ENCODE peak calls at places on chromosome 14, in eight cellular contexts. W is HAP-1; B is effector memory CD4-positive, alpha-beta T cell; O is pancreas; A is MM.1S; L is body of pancreas; G is HepG2; X is adrenal gland. Q is an unnamed sample. For H3K4me1, the result is how much of the 10 kb centered on the place peaks cover.

GRCh38 chr14:51119411-51120051 is 24.6 kb upstream of the TRIM9 start:
- DNase-seq in A (no peak), G (no peak), O (no peak), L (no peak), X (no peak), B (no peak), W (no peak), Q (no peak)

GRCh38 chr14:102182901-102183619 is 43.4 kb downstream of the WDR20 start:
- DNase-seq in B (no peak), G (no peak), W (no peak), L (no peak), X (no peak), A (no peak), O (no peak), Q (no peak)

GRCh38 chr14:79659995-79660975 is 551.0 kb downstream of the DIO2 start:
- DNase-seq in L (no peak), B (no peak), G (no peak), W (no peak), O (no peak), X (no peak), A (no peak), Q (no peak)

GRCh38 chr14:73339846-73340565 is 102.7 kb downstream of the PAPLN start:
- DNase-seq in B (no peak), W (no peak), L (no peak), O (no peak), A (no peak), G (no peak), X (no peak), Q (no peak)

GRCh38 chr14:49033131-49033530 is 553.0 kb downstream of the RPS29 start:
- DNase-seq in G (no peak), X (no peak), O (no peak), W (no peak), B (no peak), L (no peak), A (no peak), Q (no peak)

GRCh38 chr14:59541731-59542130 is 34.9 kb downstream of the CCDC175 start:
- DNase-seq in B (no peak), W (no peak), L (no peak), A (no peak), X (no peak), O (no peak), G (no peak), Q (no peak)

GRCh38 chr14:101115652-101116051 is 212.1 kb upstream of the RTL1 start:
- DNase-seq in B (no peak), O (no peak), X (no peak), L (no peak), G (no peak), A (no peak), W (no peak), Q (no peak)

GRCh38 chr14:79510659-79511058 is 700.6 kb downstream of the DIO2 start:
- DNase-seq in W (no peak), X (no peak), G (no peak), O (no peak), B (no peak), A (no peak), L (no peak), Q (no peak)

GRCh38 chr14:102916347-102917055 is 6.0 kb upstream of the AMN start:
- DNase-seq in O (no peak), L (no peak), A (no peak), X (no peak), B (no peak), G (no peak), W (no peak), Q (no peak)

GRCh38 chr14:102683399-102684275 is 91.2 kb downstream of the RCOR1 start:
- DNase-seq in L (peak), O (peak), X (no peak), A (no peak), G (peak), W (no peak), B (no peak), Q (no peak)

GRCh38 chr14:76948976-76949375 is 79.5 kb downstream of the IRF2BPL start:
- DNase-seq in X (no peak), L (no peak), G (no peak), W (no peak), B (no peak), A (no peak), O (no peak), Q (no peak)

GRCh38 chr14:76950043-76951020 is 78.2 kb downstream of the IRF2BPL start:
- DNase-seq in W (peak), O (no peak), G (no peak), X (peak), B (no peak), A (no peak), L (peak), Q (no peak)

GRCh38 chr14:76948213-76948947 is 80.1 kb downstream of the IRF2BPL start:
- DNase-seq in W (no peak), G (peak), B (no peak), L (peak), O (no peak), A (no peak), X (no peak), Q (no peak)

GRCh38 chr14:76953196-76953945 is 75.1 kb downstream of the IRF2BPL start:
- DNase-seq in A (no peak), O (peak), L (peak), B (no peak), G (peak), X (peak), W (no peak), Q (peak)

GRCh38 chr14:76951149-76951548 is 77.4 kb downstream of the IRF2BPL start:
- DNase-seq in B (no peak), X (no peak), G (no peak), L (no peak), O (no peak), A (no peak), W (no peak), Q (no peak)
- H3K4me1 ChIP-seq in B (under half), X (half or more), G (half or more), L (half or more), O (half or more), A (under half), W (half or more), Q (half or more)

GRCh38 chr14:104678901-104679705 is 10.3 kb upstream of the INF2 start:
- DNase-seq in A (no peak), X (no peak), L (no peak), B (no peak), O (no peak), W (no peak), G (no peak), Q (no peak)

GRCh38 chr14:104676694-104677505 is 12.5 kb upstream of the INF2 start:
- DNase-seq in W (no peak), L (no peak), A (no peak), G (peak), B (no peak), O (no peak), X (peak), Q (no peak)

GRCh38 chr14:104677506-104678332 is 11.7 kb upstream of the INF2 start:
- DNase-seq in W (peak), G (no peak), X (peak), L (peak), B (peak), O (peak), A (no peak), Q (peak)

GRCh38 chr14:104680056-104680805 is 9.2 kb upstream of the INF2 start:
- DNase-seq in O (peak), G (no peak), X (peak), L (peak), B (no peak), W (no peak), A (no peak), Q (no peak)

GRCh38 chr14:104678346-104678745 is 11.1 kb upstream of the INF2 start:
- DNase-seq in X (no peak), W (peak), O (no peak), L (no peak), A (no peak), G (no peak), B (no peak), Q (no peak)
- H3K4me1 ChIP-seq in X (under half), W (under half), O (under half), L (under half), A (under half), G (half or more), B (under half), Q (under half)

GRCh38 chr14:95188372-95188771 is 31.0 kb upstream of the DICER1 start:
- DNase-seq in G (no peak), W (no peak), B (no peak), O (no peak), A (no peak), X (no peak), L (no peak), Q (no peak)
- H3K4me1 ChIP-seq in G (under half), W (under half), B (under half), O (under half), A (under half), X (under half), L (under half), Q (under half)

DNA sequence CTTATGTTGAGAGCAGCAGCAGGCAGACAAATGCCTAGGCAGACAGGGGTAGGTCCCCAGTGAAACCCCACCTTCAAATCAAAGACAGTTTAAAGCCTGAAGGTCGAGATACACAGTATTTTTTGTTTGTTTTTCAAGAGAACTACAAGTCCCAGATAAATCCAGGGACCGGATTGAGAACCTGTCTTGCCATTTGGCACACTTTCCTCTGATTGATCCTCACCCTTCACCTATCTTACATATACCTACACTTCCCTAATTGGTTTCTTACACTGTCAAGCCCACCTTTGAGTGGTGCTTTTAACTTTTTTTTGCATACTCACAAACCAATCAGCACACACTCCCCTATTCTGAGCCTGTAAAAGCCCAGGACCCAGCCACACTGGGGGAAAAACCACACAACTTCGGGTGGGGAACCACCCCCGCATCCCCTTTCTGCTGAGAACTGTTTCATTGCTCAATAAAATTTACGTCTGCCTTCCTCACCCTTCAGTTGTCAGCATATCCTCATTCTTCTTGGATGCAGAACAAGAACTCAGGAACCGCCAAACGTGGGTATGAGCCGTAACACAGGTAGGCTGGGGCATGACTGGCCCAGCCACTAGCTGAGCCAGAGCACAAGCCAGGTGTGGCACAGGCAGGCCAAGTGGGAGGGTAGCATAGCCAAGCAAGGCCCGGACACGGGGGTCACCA is 11.1 kb downstream of the DICER1 start:
- DNase-seq in B (no peak), W (no peak), O (peak), X (no peak), G (no peak), A (no peak), L (peak), Q (no peak)
- H3K4me1 ChIP-seq in B (under half), W (under half), O (under half), X (under half), G (under half), A (under half), L (half or more), Q (half or more)

GRCh38 chr14:91218041-91218440 is 26.5 kb downstream of the GPR68 start:
- DNase-seq in X (no peak), O (no peak), A (no peak), G (no peak), B (no peak), W (no peak), L (no peak), Q (no peak)

GRCh38 chr14:91215381-91215780 is 29.1 kb downstream of the GPR68 start:
- DNase-seq in O (no peak), A (no peak), X (no peak), G (no peak), W (no peak), B (no peak), L (no peak), Q (no peak)

GRCh38 chr14:91219505-91220389 is 24.8 kb downstream of the GPR68 start:
- DNase-seq in B (no peak), W (no peak), X (peak), G (no peak), O (no peak), L (no peak), A (no peak), Q (no peak)

GRCh38 chr14:91214306-91214705 is 30.2 kb downstream of the GPR68 start:
- DNase-seq in W (no peak), B (no peak), L (no peak), X (no peak), G (no peak), O (no peak), A (no peak), Q (no peak)

GRCh38 chr14:91216731-91217226 is 27.7 kb downstream of the GPR68 start:
- DNase-seq in O (no peak), X (no peak), L (no peak), B (no peak), W (no peak), G (no peak), A (no peak), Q (no peak)
- H3K4me1 ChIP-seq in O (under half), X (under half), L (under half), B (under half), W (under half), G (under half), A (under half), Q (under half)

DNA sequence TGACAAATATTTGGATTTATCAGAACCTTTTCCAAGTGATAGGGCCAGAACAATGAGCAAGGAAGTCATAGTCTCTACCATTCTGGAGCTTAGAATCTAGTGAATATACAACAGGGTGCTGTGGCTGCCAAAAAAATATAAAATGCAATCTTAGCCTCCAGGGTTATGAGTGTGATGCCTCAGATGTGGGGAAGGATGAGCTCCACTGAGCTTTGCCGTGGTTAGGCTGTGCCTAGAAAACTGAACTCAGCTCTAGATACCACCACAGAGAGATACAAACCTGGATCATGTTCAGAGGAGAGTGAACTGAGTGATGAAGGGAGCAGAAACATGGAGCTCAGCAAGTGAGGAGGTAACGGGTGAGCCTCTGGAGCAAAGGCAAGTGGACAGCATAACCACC is 138.1 kb upstream of the HIF1A start:
- DNase-seq in A (no peak), W (no peak), O (no peak), X (no peak), G (no peak), B (no peak), L (no peak), Q (no peak)
- H3K4me1 ChIP-seq in A (under half), W (under half), O (half or more), X (under half), G (half or more), B (under half), L (half or more), Q (under half)

GRCh38 chr14:22786685-22787084 is 20.2 kb downstream of the OXA1L start:
- DNase-seq in L (no peak), W (no peak), A (no peak), B (no peak), G (no peak), X (no peak), O (no peak), Q (no peak)
- H3K4me1 ChIP-seq in L (under half), W (under half), A (under half), B (under half), G (under half), X (under half), O (under half), Q (under half)